ENCODE peak calls at places on chromosomes 12 and 14, in nine cellular contexts. H is thyroid gland; T is cardiac muscle cell; M is left ventricle myocardium inferior; O is uterus; X is mammary epithelial cell; W is PC-3; L is CD4-positive, alpha-beta memory T cell; P is GM23338. J is an unnamed sample.

GRCh38 chr12:48219635-48220034 is 16.5 kb upstream of the OR10AD1 start:
- DNase-seq in H (no peak), T (no peak), M (no peak), O (no peak), X (no peak), W (no peak), L (no peak), P (no peak), J (no peak)

GRCh38 chr12:127628655-127629054 is 638.3 kb upstream of the TMEM132C start:
- DNase-seq in H (no peak), T (no peak), M (no peak), O (no peak), X (no peak), W (peak; percentile 42), L (no peak), P (no peak), J (no peak)

GRCh38 chr12:93990832-93991748 is 157.3 kb upstream of the PLXNC1 start:
- DNase-seq in H (peak; percentile 44), T (peak; percentile 46), M (peak; percentile 39), O (no peak), X (no peak), W (no peak), L (no peak), P (peak; percentile 85), J (peak; percentile 79)

GRCh38 chr12:105670664-105671063 is 340.2 kb downstream of the C12orf75 start:
- DNase-seq in H (no peak), T (no peak), M (no peak), O (no peak), X (no peak), W (no peak), L (no peak), P (no peak), J (no peak)

GRCh38 chr14:95685978-95686922 is at the start of gene TCL1B:
- DNase-seq in H (no peak), T (no peak), M (no peak), O (no peak), X (no peak), W (no peak), L (no peak), P (peak; percentile 71), J (no peak)

GRCh38 chr12:124904306-124905098 is 9.9 kb downstream of the UBC start:
- DNase-seq in H (peak; percentile 90), T (peak; percentile 51), M (peak; percentile 83), O (peak; percentile 85), X (peak; percentile 90), W (peak; percentile 93), L (no peak), P (no peak), J (peak; percentile 93)

GRCh38 chr14:69570836-69571330 is 3.8 kb downstream of the CCDC177 start:
- DNase-seq in H (no peak), T (no peak), M (no peak), O (no peak), X (no peak), W (no peak), L (no peak), P (no peak), J (no peak)

GRCh38 chr14:86038401-86038985 is 508.5 kb downstream of the FLRT2 start:
- DNase-seq in H (peak; percentile 40), T (peak; percentile 69), M (no peak), O (no peak), X (peak; percentile 20), W (peak; percentile 42), L (peak; percentile 17), P (peak; percentile 72), J (no peak)

GRCh38 chr12:108305520-108305919 is 33.6 kb downstream of the CMKLR1 start:
- DNase-seq in H (peak; percentile 51), T (peak; percentile 8), M (peak; percentile 92), O (peak; percentile 96), X (peak; percentile 73), W (peak; percentile 43), L (no peak), P (no peak), J (peak; percentile 95)

GRCh38 chr12:88419794-88420193 is 160.5 kb downstream of the KITLG start:
- DNase-seq in H (no peak), T (no peak), M (no peak), O (no peak), X (no peak), W (peak; percentile 22), L (no peak), P (no peak), J (no peak)

GRCh38 chr14:60301685-60302084 is 52.7 kb downstream of the PPM1A start:
- DNase-seq in H (no peak), T (no peak), M (no peak), O (no peak), X (no peak), W (no peak), L (no peak), P (no peak), J (no peak)

GRCh38 chr14:74955229-74955999 is at the start of gene PGF:
- DNase-seq in H (peak; percentile 86), T (peak; percentile 84), M (peak; percentile 75), O (peak; percentile 78), X (peak; percentile 44), W (peak; percentile 15), L (peak; percentile 27), P (peak; percentile 80), J (no peak)

GRCh38 chr14:75906680-75907280 is 75.0 kb downstream of the TGFB3 start:
- DNase-seq in H (peak; percentile 64), T (peak; percentile 85), M (no peak), O (peak; percentile 63), X (peak; percentile 33), W (peak; percentile 72), L (peak; percentile 54), P (peak; percentile 87), J (peak; percentile 74)

GRCh38 chr12:95759039-95759438 is 31.5 kb downstream of the NTN4 start:
- DNase-seq in H (no peak), T (no peak), M (no peak), O (no peak), X (no peak), W (no peak), L (no peak), P (no peak), J (no peak)

GRCh38 chr14:73759183-73759713 is 45.1 kb upstream of the PNMA1 start:
- DNase-seq in H (peak; percentile 76), T (peak; percentile 50), M (peak; percentile 87), O (peak; percentile 81), X (no peak), W (peak; percentile 56), L (peak; percentile 62), P (peak; percentile 15), J (peak; percentile 82)
- H3K4me1 ChIP-seq in H (peaks cover 87% of the 10 kb centered on the region), T (peaks cover 45% of the 10 kb centered on the region), M (peaks cover 93% of the 10 kb centered on the region), O (peaks cover 35% of the 10 kb centered on the region), X (peaks cover 49% of the 10 kb centered on the region), W (peaks cover 62% of the 10 kb centered on the region), L (peaks cover 78% of the 10 kb centered on the region), P (peaks cover 25% of the 10 kb centered on the region), J (peaks cover 89% of the 10 kb centered on the region)

GRCh38 chr14:89903340-89903965 is 51.1 kb downstream of the EFCAB11 start:
- DNase-seq in H (no peak), T (no peak), M (no peak), O (no peak), X (no peak), W (no peak), L (peak; percentile 47), P (no peak), J (no peak)
- H3K27ac ChIP-seq in H (no peak overlapping the region), T (no peak overlapping the region), M (no peak overlapping the region), O (no peak overlapping the region), X (no peak overlapping the region), W (no peak overlapping the region), L (no peak overlapping the region), P (no peak overlapping the region), J (no peak overlapping the region)

DNA sequence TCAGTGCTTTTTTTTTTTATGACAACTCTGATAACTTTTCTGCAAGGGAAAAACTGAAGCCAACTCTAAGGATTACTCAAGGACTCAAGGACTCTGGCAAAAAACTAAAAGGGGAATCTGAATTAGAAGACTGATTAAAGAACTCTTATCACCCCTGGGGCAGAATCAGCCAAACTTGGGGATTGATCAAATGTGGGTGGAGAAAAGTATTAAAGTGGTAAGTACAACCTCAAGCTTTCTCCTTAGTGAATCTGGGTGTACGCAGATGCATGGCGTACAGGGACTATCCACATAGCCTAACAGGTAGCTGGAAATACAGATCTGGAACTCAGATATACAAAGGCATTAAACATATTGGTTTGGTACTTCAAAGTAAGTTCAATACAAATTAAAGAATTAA is 7.3 kb downstream of the LIMA1 start:
- DNase-seq in H (no peak), T (no peak), M (no peak), O (no peak), X (no peak), W (no peak), L (no peak), P (no peak), J (no peak)
- H3K27me3 ChIP-seq in H (no peaks in the 10 kb centered on the region), T (peaks cover 6% of the 10 kb centered on the region), M (no peaks in the 10 kb centered on the region), O (no peaks in the 10 kb centered on the region), X (no peaks in the 10 kb centered on the region), W (no peaks in the 10 kb centered on the region), L (no peaks in the 10 kb centered on the region), P (no peaks in the 10 kb centered on the region), J (no peaks in the 10 kb centered on the region)

GRCh38 chr14:102197317-102197850 is 57.7 kb downstream of the WDR20 start:
- DNase-seq in H (no peak), T (no peak), M (no peak), O (no peak), X (no peak), W (no peak), L (no peak), P (no peak), J (no peak)
- H3K4me1 ChIP-seq in H (peaks cover 27% of the 10 kb centered on the region), T (no peaks in the 10 kb centered on the region), M (peaks cover 49% of the 10 kb centered on the region), O (no peaks in the 10 kb centered on the region), X (no peaks in the 10 kb centered on the region), W (no peaks in the 10 kb centered on the region), L (peaks cover 33% of the 10 kb centered on the region), P (peaks cover 17% of the 10 kb centered on the region), J (no peaks in the 10 kb centered on the region)

GRCh38 chr12:50764861-50765324 is 992 bp downstream of the ATF1 start:
- DNase-seq in H (peak; percentile 16), T (peak; percentile 59), M (no peak), O (no peak), X (peak; percentile 57), W (peak; percentile 45), L (peak; percentile 47), P (no peak), J (no peak)
- H3K27ac ChIP-seq in H (peak overlapping the region; percentile 97), T (peak overlapping the region; percentile 98), M (peak overlapping the region; percentile 99), O (peak overlapping the region; percentile 97), X (peak overlapping the region; percentile 31), W (peak overlapping the region; percentile 97), L (peak overlapping the region; percentile 77), P (peak overlapping the region; percentile 91), J (peak overlapping the region; percentile 97)

DNA sequence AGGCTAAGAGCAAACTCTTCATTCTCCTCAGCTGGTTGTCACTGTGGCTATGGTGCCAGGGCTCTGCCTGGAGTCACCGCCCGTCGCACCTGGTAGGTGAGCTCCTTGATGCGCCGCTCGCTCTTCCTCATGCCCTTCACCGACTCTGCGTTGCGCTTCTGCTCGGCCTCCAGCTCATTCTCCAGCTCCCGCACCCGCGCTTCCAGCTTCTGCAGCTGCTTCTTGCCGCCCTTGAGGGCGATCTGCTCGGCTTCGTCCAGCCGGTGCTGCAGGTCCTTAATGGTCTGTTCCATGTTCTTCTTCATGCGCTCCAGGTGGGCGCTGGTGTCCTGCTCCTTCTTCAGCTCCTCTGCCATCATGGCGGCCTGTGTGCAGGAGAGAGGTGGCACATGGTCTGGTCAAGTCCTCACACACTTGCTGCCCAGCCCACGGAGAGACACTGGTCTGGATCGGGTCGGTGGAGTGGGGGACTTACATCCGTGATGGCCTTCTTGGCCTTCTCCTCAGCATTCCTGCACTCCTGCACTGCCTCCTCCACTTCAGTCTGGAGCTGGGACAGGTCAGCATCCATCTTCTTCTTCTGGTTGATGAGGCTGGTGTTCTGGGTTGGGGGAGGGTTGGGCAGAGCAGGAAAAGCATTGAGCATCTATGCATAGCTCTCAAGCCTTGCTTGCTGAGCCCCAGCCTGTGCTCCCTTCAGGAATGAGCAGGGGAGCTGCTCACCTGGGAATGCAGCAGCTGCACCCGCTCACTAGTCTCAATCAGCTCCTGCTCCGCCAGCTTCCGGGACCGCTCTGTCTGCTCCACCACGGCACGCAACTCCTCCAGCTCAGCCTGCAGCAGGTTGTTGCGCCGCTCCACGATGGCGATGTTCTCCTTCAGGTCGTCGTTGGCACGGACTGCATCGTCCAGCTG is 7.1 kb upstream of the MYH6 start:
- DNase-seq in H (no peak), T (no peak), M (no peak), O (no peak), X (no peak), W (no peak), L (no peak), P (no peak), J (no peak)
- H3K27me3 ChIP-seq in H (no peaks in the 10 kb centered on the region), T (no peaks in the 10 kb centered on the region), M (no peaks in the 10 kb centered on the region), O (no peaks in the 10 kb centered on the region), X (no peaks in the 10 kb centered on the region), W (peaks cover 90% of the 10 kb centered on the region), L (no peaks in the 10 kb centered on the region), P (no peaks in the 10 kb centered on the region), J (no peaks in the 10 kb centered on the region)

J was measured in right atrium auricular region.